ENCODE peak calls at places on chromosomes 3 and 15, in five cellular contexts. T, X, R, F and J are unnamed samples.
A peak's percentile ranks its signal among the peaks of the same experiment; 100 is the strongest.

GRCh38 chr15:59866642-59867041 is 137.5 kb upstream of the FOXB1 start:
- DNase-seq in T (no peak), R (no peak), F (no peak), X (no peak), J (no peak)

GRCh38 chr3:66667284-66667683 is 166.5 kb upstream of the LRIG1 start:
- DNase-seq in F (no peak), R (no peak), X (no peak), T (no peak), J (no peak)

GRCh38 chr3:145776782-145777408 is 384.1 kb downstream of the PLOD2 start:
- DNase-seq in T (peak; percentile 42), X (peak; percentile 49), F (no peak), R (peak; percentile 61), J (no peak)

GRCh38 chr3:72595927-72596610 is 252.2 kb downstream of the SHQ1 start:
- DNase-seq in F (no peak), R (no peak), X (no peak), T (no peak), J (no peak)

GRCh38 chr3:147397155-147397888 is 9.0 kb downstream of the ZIC4 start:
- DNase-seq in F (no peak), X (peak; percentile 89), R (no peak), T (peak; percentile 85), J (no peak)

GRCh38 chr3:124428372-124429128 is 301.7 kb upstream of the UMPS start:
- DNase-seq in F (no peak), X (no peak), R (no peak), T (no peak), J (no peak)

GRCh38 chr3:42664443-42664814 is 10.9 kb downstream of the ZBTB47 start:
- DNase-seq in T (no peak), F (no peak), X (no peak), R (no peak), J (no peak)

GRCh38 chr3:177491301-177492031 is 294.2 kb upstream of the TBL1XR1 start:
- DNase-seq in R (no peak), T (no peak), F (no peak), X (no peak), J (no peak)

GRCh38 chr15:69304176-69304533 is 5.4 kb downstream of the PAQR5 start:
- DNase-seq in R (no peak), F (no peak), X (no peak), T (no peak), J (no peak)

GRCh38 chr15:65008989-65009388 is 19.3 kb upstream of the SPG21 start:
- DNase-seq in X (no peak), T (no peak), F (no peak), R (no peak), J (no peak)

GRCh38 chr15:81968691-81969090 is 77.1 kb downstream of the MEX3B start:
- DNase-seq in R (no peak), X (no peak), F (no peak), T (no peak), J (no peak)

GRCh38 chr15:57592426-57592825 is 722 bp downstream of the MYZAP start:
- DNase-seq in X (no peak), T (no peak), R (no peak), F (no peak), J (no peak)

GRCh38 chr3:16028604-16029003 is 145.9 kb upstream of the GALNT15 start:
- DNase-seq in R (no peak), T (no peak), F (no peak), X (no peak), J (no peak)

GRCh38 chr3:56415672-56416071 is 52.6 kb downstream of the ERC2 start:
- DNase-seq in R (no peak), F (no peak), X (no peak), T (no peak), J (no peak)

GRCh38 chr3:13420051-13420816 is at the start of gene NUP210:
- DNase-seq in X (peak; percentile 67), R (peak; percentile 48), T (peak; percentile 70), F (no peak), J (no peak)

GRCh38 chr3:134453631-134454030 is 32.2 kb downstream of the ANAPC13 start:
- DNase-seq in R (no peak), T (peak; percentile 48), X (peak; percentile 77), F (no peak), J (no peak)

GRCh38 chr15:60004846-60005351 is 788 bp downstream of the FOXB1 start:
- DNase-seq in R (no peak), X (peak; percentile 71), T (peak; percentile 41), F (no peak), J (no peak)

GRCh38 chr15:62612771-62613170 is 429.8 kb upstream of the TPM1 start:
- DNase-seq in F (no peak), R (no peak), X (no peak), T (no peak), J (no peak)

GRCh38 chr3:49790626-49791411 is 4.5 kb upstream of the IP6K1 start:
- DNase-seq in R (no peak), T (no peak), F (no peak), X (no peak), J (no peak)

GRCh38 chr15:26091184-26091583 is 228.1 kb upstream of the ATP10A start:
- DNase-seq in F (no peak), T (no peak), X (no peak), R (no peak), J (no peak)

GRCh38 chr3:147297756-147298155 is 108.6 kb downstream of the ZIC4 start:
- DNase-seq in F (no peak), T (no peak), R (no peak), X (no peak), J (no peak)

GRCh38 chr3:45608885-45609284 is 14.3 kb downstream of the LIMD1 start:
- DNase-seq in R (no peak), X (no peak), T (no peak), F (no peak), J (no peak)

DNA sequence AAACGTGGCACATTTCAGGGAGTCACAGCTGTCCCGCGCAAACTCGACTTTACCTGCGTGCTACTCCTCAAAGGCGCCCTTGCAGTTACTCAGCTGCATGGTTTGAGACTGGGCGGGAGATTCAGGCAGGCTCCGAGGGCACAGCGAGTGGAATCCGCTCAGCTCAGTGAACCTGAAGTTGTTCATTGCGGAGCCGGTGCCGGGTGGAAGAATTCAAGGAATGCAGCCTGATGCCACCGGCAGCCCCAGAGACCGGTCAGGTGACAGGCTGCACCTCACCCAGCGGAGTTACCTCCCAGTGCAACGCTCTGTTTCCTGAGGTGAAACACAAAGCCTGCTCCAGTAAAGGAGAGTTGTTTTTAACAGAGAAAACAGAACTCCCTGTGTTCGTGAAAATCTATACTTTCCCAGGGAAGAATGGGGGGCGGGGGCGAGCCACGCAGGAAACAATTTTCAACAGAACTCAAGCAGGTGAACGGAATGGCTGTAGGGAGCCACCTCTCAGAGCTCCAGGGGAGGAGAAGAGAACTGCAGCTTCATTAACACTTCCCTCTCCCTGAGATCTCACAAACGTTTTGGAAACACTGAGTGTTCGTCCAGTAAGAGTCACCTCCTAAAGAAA is 3.8 kb downstream of the VEPH1 start:
- DNase-seq in X (peak; percentile 92), T (peak; percentile 91), R (peak; percentile 16), F (peak; percentile 49), J (no peak)
- TF ChIP-seq CTCF in X (peak; percentile 41), T (no peak), R (peak; percentile 49), F (no peak), J (no peak)

DNA sequence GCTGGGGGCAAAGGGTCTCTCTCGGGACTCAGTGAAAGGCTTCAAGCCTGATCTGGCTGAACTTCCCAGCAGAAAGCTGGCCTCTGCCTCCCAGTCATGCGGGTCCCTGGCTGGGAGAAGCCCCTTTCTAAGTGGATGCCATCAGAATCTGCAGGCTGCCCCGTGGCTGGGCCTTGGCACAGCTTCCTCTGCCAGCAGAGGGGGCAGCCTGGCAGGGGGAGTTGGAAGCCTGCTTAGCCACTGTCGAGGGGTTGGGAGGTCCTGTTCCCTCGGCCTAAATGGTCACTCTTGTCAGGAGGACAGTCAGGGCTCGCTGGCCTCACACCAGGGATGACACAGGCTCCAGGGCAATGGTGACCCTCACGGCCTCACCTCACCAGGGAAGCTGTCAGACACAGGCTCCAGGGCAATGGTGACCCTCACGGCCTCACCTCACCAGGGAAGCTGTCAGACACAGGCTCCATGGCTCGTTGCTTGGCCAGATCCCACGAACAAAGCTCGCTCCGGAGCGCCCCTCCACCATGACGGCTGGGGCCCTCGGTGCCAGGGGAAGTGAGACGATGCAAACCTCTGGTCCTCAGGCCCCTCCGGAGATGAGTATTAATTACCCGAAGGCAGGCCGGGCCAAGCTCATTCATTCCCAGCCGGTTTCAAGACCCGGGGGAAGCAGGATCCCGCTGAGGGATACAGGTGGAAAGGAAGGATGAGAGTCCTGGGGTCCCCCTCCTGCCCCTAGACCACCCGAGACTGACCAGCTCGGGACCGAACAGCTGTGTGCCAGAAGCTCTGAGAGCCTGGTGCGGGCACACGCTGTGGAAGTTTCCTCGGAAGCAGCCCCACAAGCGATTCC is 151.0 kb downstream of the CHSY1 start:
- DNase-seq in X (no peak), R (no peak), F (no peak), T (no peak), J (no peak)
- TF ChIP-seq CTCF in X (no peak), R (no peak), F (no peak), T (no peak), J (no peak)

GRCh38 chr15:88334436-88334835 is 77.9 kb upstream of the NTRK3 start:
- DNase-seq in T (no peak), F (no peak), R (no peak), X (no peak), J (no peak)

GRCh38 chr15:88335074-88335473 is 78.5 kb upstream of the NTRK3 start:
- DNase-seq in R (no peak), X (no peak), T (no peak), F (no peak), J (no peak)

GRCh38 chr15:88326924-88327323 is 70.4 kb upstream of the NTRK3 start:
- DNase-seq in R (no peak), X (no peak), F (no peak), T (no peak), J (no peak)

DNA sequence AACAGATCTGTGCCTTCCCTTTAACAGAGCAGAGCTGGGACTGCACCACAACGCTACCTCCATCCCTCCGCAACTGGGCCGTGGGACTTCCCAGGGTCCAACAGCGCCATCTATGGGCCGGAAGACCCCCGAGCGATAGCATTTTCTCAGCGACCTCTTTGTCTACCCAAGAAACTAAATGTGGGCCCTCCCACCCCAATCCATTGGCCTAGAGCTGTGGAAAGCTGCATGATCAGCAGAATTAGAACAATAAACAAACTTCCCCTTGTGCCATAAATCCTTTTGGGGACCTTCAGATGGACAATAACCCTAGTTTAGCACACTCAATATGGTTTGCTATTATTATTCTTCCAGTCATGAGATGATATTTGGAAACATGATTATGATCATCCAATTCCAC is 74.8 kb upstream of the NTRK3 start:
- DNase-seq in T (peak; percentile 91), X (peak; percentile 91), F (no peak), R (peak; percentile 76), J (no peak)
- TF ChIP-seq CTCF in T (peak; percentile 77), X (peak; percentile 94), F (peak; percentile 33), R (peak; percentile 74), J (peak; percentile 60)

DNA sequence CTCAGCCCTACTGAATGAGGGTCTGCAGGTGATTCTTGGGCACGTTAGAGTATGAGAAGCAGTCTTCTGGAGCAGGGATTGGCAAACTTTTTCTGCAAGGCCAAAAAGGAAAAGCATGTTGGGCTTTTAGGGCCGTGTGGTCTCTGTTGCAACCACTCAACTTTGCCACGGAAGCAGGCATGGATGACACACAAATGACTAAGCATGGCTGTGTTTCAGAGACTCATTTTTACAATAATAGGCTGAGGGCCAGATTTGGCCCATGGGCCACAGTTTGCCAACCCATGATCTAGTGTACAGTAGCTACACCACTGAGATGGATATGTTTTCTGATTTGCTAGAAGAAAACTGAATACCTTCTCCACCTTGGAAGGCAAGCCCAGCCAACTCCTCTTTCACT is 66.1 kb upstream of the PRICKLE2 start:
- DNase-seq in X (no peak), T (no peak), R (no peak), F (no peak), J (no peak)
- TF ChIP-seq CTCF in X (no peak), T (no peak), R (no peak), F (no peak), J (no peak)

GRCh38 chr3:109224333-109224732 is 87.8 kb downstream of the C3orf85 start:
- DNase-seq in X (peak; percentile 84), F (no peak), R (no peak), T (peak; percentile 77), J (no peak)
- TF ChIP-seq CTCF in X (peak; percentile 73), F (no peak), R (no peak), T (peak; percentile 30), J (no peak)